ENCODE peak calls at places on chromosomes 16 and 17, in seven cellular contexts. Y, W, T, L, N, C and S are unnamed samples. For H3K9me3, the result is how much of the 10 kb centered on the place peaks cover.

GRCh38 chr17:1060991-1061390 is 64.1 kb downstream of the TIMM22 start:
- DNase-seq in Y (peak), W (peak), T (no peak), L (peak), N (peak), C (peak), S (peak)

GRCh38 chr17:72715906-72716572 is 376.4 kb downstream of the SLC39A11 start:
- DNase-seq in Y (no peak), W (peak), T (no peak), L (no peak), N (peak), C (peak), S (peak)

GRCh38 chr16:74749291-74750055 is 25.1 kb downstream of the FA2H start:
- DNase-seq in Y (no peak), W (no peak), T (no peak), L (no peak), N (no peak), C (no peak), S (peak)

GRCh38 chr16:65662236-65662635 is 540.4 kb upstream of the CDH11 start:
- DNase-seq in Y (no peak), W (no peak), T (no peak), L (no peak), N (no peak), C (no peak), S (no peak)

GRCh38 chr16:4094138-4094773 is 22.0 kb downstream of the ADCY9 start:
- DNase-seq in Y (no peak), W (no peak), T (no peak), L (no peak), N (no peak), C (no peak), S (no peak)

GRCh38 chr16:63530974-63531373 is 1494.7 kb upstream of the CDH8 start:
- DNase-seq in Y (no peak), W (no peak), T (no peak), L (no peak), N (no peak), C (no peak), S (no peak)

GRCh38 chr16:4089811-4090293 is 26.4 kb downstream of the ADCY9 start:
- DNase-seq in Y (peak), W (no peak), T (no peak), L (no peak), N (no peak), C (no peak), S (no peak)

GRCh38 chr16:73212431-73212830 is 164.5 kb upstream of the ZFHX3 start:
- DNase-seq in Y (no peak), W (no peak), T (no peak), L (no peak), N (no peak), C (no peak), S (no peak)

GRCh38 chr16:65202461-65202860 is 80.6 kb upstream of the CDH11 start:
- DNase-seq in Y (no peak), W (no peak), T (no peak), L (no peak), N (no peak), C (peak), S (no peak)

GRCh38 chr16:13118091-13118490 is 216.7 kb downstream of the SHISA9 start:
- DNase-seq in Y (no peak), W (no peak), T (no peak), L (no peak), N (no peak), C (no peak), S (no peak)

GRCh38 chr17:79778504-79779087 is 648 bp downstream of the CBX2 start:
- DNase-seq in Y (no peak), W (no peak), T (peak), L (peak), N (no peak), C (no peak), S (no peak)

GRCh38 chr17:63538693-63539595 is 11.3 kb upstream of the DCAF7 start:
- DNase-seq in Y (no peak), W (no peak), T (no peak), L (peak), N (no peak), C (no peak), S (no peak)

GRCh38 chr16:89822188-89823086 is 5.8 kb upstream of the SPIRE2 start:
- DNase-seq in Y (peak), W (no peak), T (no peak), L (no peak), N (no peak), C (no peak), S (no peak)

GRCh38 chr17:1577186-1577585 is 14.6 kb upstream of the PITPNA start:
- DNase-seq in Y (peak), W (peak), T (no peak), L (peak), N (peak), C (peak), S (peak)

GRCh38 chr17:28274591-28275265 is 44.3 kb upstream of the TMEM97 start:
- DNase-seq in Y (no peak), W (no peak), T (no peak), L (no peak), N (no peak), C (no peak), S (no peak)

GRCh38 chr16:58508671-58509251 is 6.6 kb upstream of the SETD6 start:
- DNase-seq in Y (no peak), W (no peak), T (no peak), L (peak), N (no peak), C (no peak), S (no peak)

GRCh38 chr16:31452631-31453106 is 6.6 kb upstream of the ARMC5 start:
- DNase-seq in Y (no peak), W (peak), T (no peak), L (peak), N (peak), C (peak), S (peak)

GRCh38 chr16:80599466-80599865 is 58.7 kb downstream of the DYNLRB2 start:
- DNase-seq in Y (no peak), W (no peak), T (no peak), L (no peak), N (no peak), C (peak), S (no peak)

GRCh38 chr17:45312477-45313418 is 4.1 kb downstream of the MAP3K14 start:
- DNase-seq in Y (no peak), W (no peak), T (no peak), L (no peak), N (no peak), C (no peak), S (no peak)

GRCh38 chr17:6666557-6666956 is 15.0 kb downstream of the C17orf100 start:
- DNase-seq in Y (no peak), W (no peak), T (no peak), L (no peak), N (no peak), C (no peak), S (no peak)

GRCh38 chr17:29121442-29121841 is 58.8 kb downstream of the MYO18A start:
- DNase-seq in Y (no peak), W (no peak), T (no peak), L (no peak), N (no peak), C (no peak), S (no peak)

GRCh38 chr17:80910043-80910442 is 81.6 kb upstream of the CHMP6 start:
- DNase-seq in Y (no peak), W (no peak), T (no peak), L (peak), N (no peak), C (no peak), S (no peak)
- H3K4me3 ChIP-seq in Y (no peak), W (no peak), T (no peak), L (no peak), N (no peak), C (no peak), S (no peak)

DNA sequence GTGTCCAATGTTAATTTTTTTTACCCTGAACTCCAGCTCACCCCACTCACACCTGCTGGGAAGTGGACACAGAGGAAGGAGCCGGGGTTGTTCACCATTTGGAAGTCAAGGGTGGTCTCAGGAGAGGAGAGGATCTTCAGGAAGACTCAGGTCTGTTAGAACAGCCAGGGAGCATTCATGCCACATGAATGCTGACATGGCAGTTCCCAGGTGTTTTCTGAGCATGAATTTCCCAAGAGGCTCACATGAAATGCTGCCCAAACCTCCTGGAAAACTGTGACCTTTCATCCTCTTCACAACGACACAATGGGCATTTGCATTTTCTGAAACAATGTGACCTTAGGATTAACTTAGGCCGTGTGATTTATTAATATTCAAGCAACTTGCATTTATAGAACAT is 2409.2 kb downstream of the TP53TG3F start:
- DNase-seq in Y (no peak), W (no peak), T (no peak), L (no peak), N (no peak), C (no peak), S (no peak)
- H3K9me3 ChIP-seq in Y (under half), W (under half), T (half or more), L (under half), N (under half), C (under half), S (under half)

GRCh38 chr17:74212262-74212912 is 984 bp upstream of the TTYH2 start:
- DNase-seq in Y (peak), W (no peak), T (peak), L (peak), N (no peak), C (peak), S (peak)
- H3K4me3 ChIP-seq in Y (peak), W (peak), T (peak), L (peak), N (no peak), C (peak), S (peak)

DNA sequence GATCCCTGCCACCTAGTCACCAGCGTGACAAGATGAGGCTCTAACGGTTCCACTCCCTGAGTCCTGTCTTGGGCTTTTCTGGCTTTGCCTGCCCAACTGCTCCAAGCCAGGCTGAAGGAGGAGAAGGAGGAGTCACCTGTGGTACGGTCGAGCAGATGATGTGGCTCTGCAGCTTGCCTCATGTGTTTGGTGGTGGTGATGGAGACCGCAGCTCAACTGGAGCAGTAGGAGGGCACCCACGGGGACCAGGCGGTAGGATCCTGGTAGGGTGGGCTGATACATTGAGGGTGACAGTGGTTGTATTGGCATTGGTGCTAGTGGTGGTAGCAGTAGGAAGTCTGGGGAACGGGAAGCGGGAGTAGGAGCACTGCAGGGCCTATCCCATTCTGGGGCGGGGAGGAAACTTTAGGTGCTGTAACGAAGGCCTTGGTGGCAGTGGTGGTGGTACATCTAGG is 202.8 kb upstream of the WSB1 start:
- DNase-seq in Y (no peak), W (no peak), T (no peak), L (no peak), N (no peak), C (no peak), S (no peak)
- H3K9me3 ChIP-seq in Y (under half), W (under half), T (under half), L (under half), N (under half), C (under half), S (under half)